ENCODE peak calls at places on chromosomes 7 and 10, in five cellular contexts. N is GM13976, X is HTR-8/SVneo, P is AG20443, S is NCI-H1436. G is an unnamed sample.

GRCh38 chr10:70694410-70695179 is 22.3 kb downstream of the ADAMTS14 start:
- DNase-seq in N (no peak), X (no peak), P (peak; percentile 35), S (no peak), G (no peak)

GRCh38 chr7:106731637-106732036 is 70.7 kb upstream of the CCDC71L start:
- DNase-seq in N (no peak), X (no peak), P (no peak), S (no peak), G (no peak)

GRCh38 chr7:26617066-26617465 is 247.3 kb downstream of the SKAP2 start:
- DNase-seq in S (no peak), X (no peak), N (no peak), P (no peak), G (no peak)

GRCh38 chr7:1535695-1536094 is 5.2 kb downstream of the MAFK start:
- DNase-seq in X (no peak), S (no peak), P (no peak), N (no peak), G (no peak)

GRCh38 chr10:67115972-67116371 is 190.1 kb downstream of the LRRTM3 start:
- DNase-seq in P (no peak), S (no peak), X (peak; percentile 0), N (no peak), G (peak; percentile 80)

GRCh38 chr10:70567603-70568002 is 34.9 kb downstream of the PRF1 start:
- DNase-seq in P (no peak), N (no peak), S (no peak), X (no peak), G (no peak)

GRCh38 chr10:33930079-33930478 is 595.6 kb upstream of the NRP1 start:
- DNase-seq in N (no peak), X (no peak), P (no peak), S (no peak), G (no peak)

GRCh38 chr7:79454325-79454960 is 976 bp upstream of the MAGI2 start:
- DNase-seq in N (peak; percentile 12), X (no peak), S (no peak), P (peak; percentile 61), G (peak; percentile 43)

GRCh38 chr10:122390271-122390670 is 15.8 kb downstream of the PLEKHA1 start:
- DNase-seq in S (no peak), N (no peak), X (no peak), P (no peak), G (no peak)

GRCh38 chr10:78913219-78914059 is 155.3 kb upstream of the ZMIZ1 start:
- DNase-seq in P (no peak), S (peak; percentile 96), N (no peak), X (no peak), G (no peak)

GRCh38 chr10:132468651-132469050 is 68.9 kb upstream of the INPP5A start:
- DNase-seq in P (no peak), X (no peak), S (no peak), N (no peak), G (no peak)

G was measured in NCI-H226.